ENCODE peak calls at places on chromosome 2, in ten cellular contexts. E is sigmoid colon; O is HFFc6; I is esophagus muscularis mucosa; H is SHP77; G is CD4-positive, alpha-beta memory T cell; T is erythroblast; U is GM03348; N is germinal center; P is NCI-H2081. B is an unnamed sample.

GRCh38 chr2:49162151-49162550 is 7.8 kb upstream of the FSHR start:
- DNase-seq in E (no peak), O (no peak), I (no peak), H (no peak), G (no peak), T (no peak), U (no peak), N (no peak), P (no peak), B (no peak)

GRCh38 chr2:5695641-5696350 is 3.6 kb downstream of the SOX11 start:
- DNase-seq in E (no peak), O (no peak), I (peak; percentile 62), H (peak; percentile 49), G (no peak), T (no peak), U (peak; percentile 8), N (no peak), P (peak; percentile 50), B (no peak)

GRCh38 chr2:100446696-100447095 is 23.6 kb upstream of the NMS start:
- DNase-seq in E (no peak), O (no peak), I (no peak), H (no peak), G (no peak), T (no peak), U (no peak), N (no peak), P (no peak), B (no peak)

GRCh38 chr2:88545118-88545517 is 82.1 kb downstream of the EIF2AK3 start:
- DNase-seq in E (no peak), O (peak; percentile 37), I (peak; percentile 78), H (no peak), G (no peak), T (peak; percentile 35), U (peak; percentile 31), N (no peak), P (no peak), B (peak; percentile 50)

GRCh38 chr2:55364189-55365055 is 55.2 kb downstream of the CCDC88A start:
- DNase-seq in E (peak; percentile 79), O (peak; percentile 93), I (no peak), H (no peak), G (no peak), T (peak; percentile 47), U (peak; percentile 80), N (no peak), P (no peak), B (peak; percentile 14)

GRCh38 chr2:172859821-172860707 is 124.4 kb downstream of the RAPGEF4 start:
- DNase-seq in E (no peak), O (no peak), I (no peak), H (peak; percentile 13), G (no peak), T (no peak), U (no peak), N (no peak), P (no peak), B (peak; percentile 8)

GRCh38 chr2:5121677-5122076 is 570.5 kb upstream of the SOX11 start:
- DNase-seq in E (no peak), O (no peak), I (no peak), H (no peak), G (no peak), T (peak; percentile 1), U (no peak), N (no peak), P (no peak), B (no peak)

GRCh38 chr2:181130686-181131085 is 150.3 kb downstream of the UBE2E3 start:
- DNase-seq in E (no peak), O (no peak), I (no peak), H (no peak), G (no peak), T (no peak), U (peak; percentile 16), N (no peak), P (no peak), B (no peak)

GRCh38 chr2:189651284-189651683 is 10.0 kb upstream of the ASNSD1 start:
- DNase-seq in E (no peak), O (no peak), I (no peak), H (no peak), G (no peak), T (no peak), U (no peak), N (no peak), P (no peak), B (no peak)

GRCh38 chr2:138453815-138454214 is 47.8 kb upstream of the SPOPL start:
- DNase-seq in E (no peak), O (no peak), I (no peak), H (no peak), G (no peak), T (no peak), U (no peak), N (no peak), P (no peak), B (no peak)

GRCh38 chr2:1140389-1141003 is 189.8 kb downstream of the SNTG2 start:
- DNase-seq in E (no peak), O (no peak), I (no peak), H (no peak), G (no peak), T (peak; percentile 42), U (peak; percentile 65), N (peak; percentile 46), P (no peak), B (peak; percentile 49)

GRCh38 chr2:230640540-230641011 is 72.1 kb upstream of the CAB39 start:
- DNase-seq in E (no peak), O (peak; percentile 5), I (no peak), H (no peak), G (no peak), T (no peak), U (no peak), N (no peak), P (no peak), B (no peak)

GRCh38 chr2:105421053-105421452 is 22.2 kb upstream of the FHL2 start:
- DNase-seq in E (no peak), O (no peak), I (peak; percentile 70), H (no peak), G (no peak), T (no peak), U (no peak), N (no peak), P (no peak), B (no peak)

GRCh38 chr2:181364492-181365175 is 92.6 kb upstream of the ITGA4 start:
- DNase-seq in E (no peak), O (peak; percentile 25), I (no peak), H (no peak), G (no peak), T (peak; percentile 22), U (peak; percentile 35), N (no peak), P (no peak), B (no peak)

GRCh38 chr2:223214721-223215120 is 162.7 kb downstream of the KCNE4 start:
- DNase-seq in E (no peak), O (no peak), I (no peak), H (no peak), G (no peak), T (no peak), U (no peak), N (no peak), P (no peak), B (no peak)

GRCh38 chr2:124343827-124344498 is 318.9 kb downstream of the CNTNAP5 start:
- DNase-seq in E (no peak), O (no peak), I (no peak), H (no peak), G (no peak), T (no peak), U (no peak), N (no peak), P (no peak), B (no peak)

GRCh38 chr2:80020061-80020460 is 284.5 kb downstream of the LRRTM1 start:
- DNase-seq in E (no peak), O (no peak), I (no peak), H (no peak), G (no peak), T (no peak), U (no peak), N (no peak), P (peak; percentile 62), B (no peak)

GRCh38 chr2:54120950-54121349 is 5.5 kb downstream of the ACYP2 start:
- DNase-seq in E (no peak), O (no peak), I (no peak), H (no peak), G (no peak), T (peak; percentile 6), U (no peak), N (no peak), P (no peak), B (no peak)

GRCh38 chr2:164810843-164811242 is 30.8 kb downstream of the COBLL1 start:
- DNase-seq in E (no peak), O (no peak), I (no peak), H (no peak), G (no peak), T (peak; percentile 56), U (no peak), N (no peak), P (no peak), B (no peak)

GRCh38 chr2:46270384-46270783 is 26.8 kb upstream of the EPAS1 start:
- DNase-seq in E (no peak), O (no peak), I (peak; percentile 50), H (no peak), G (no peak), T (peak; percentile 18), U (peak; percentile 31), N (no peak), P (no peak), B (peak; percentile 45)

GRCh38 chr2:240803191-240803590 is 16.8 kb downstream of the KIF1A start:
- DNase-seq in E (no peak), O (no peak), I (no peak), H (no peak), G (no peak), T (no peak), U (no peak), N (no peak), P (no peak), B (no peak)

GRCh38 chr2:157900203-157900602 is 24.1 kb upstream of the ACVR1 start:
- DNase-seq in E (no peak), O (no peak), I (no peak), H (no peak), G (no peak), T (no peak), U (no peak), N (no peak), P (no peak), B (no peak)

GRCh38 chr2:237996041-237996593 is 29.3 kb downstream of the UBE2F start:
- DNase-seq in E (no peak), O (peak; percentile 66), I (no peak), H (no peak), G (no peak), T (peak; percentile 39), U (peak; percentile 28), N (no peak), P (no peak), B (peak; percentile 49)

GRCh38 chr2:128768066-128768465 is 449.4 kb upstream of the HS6ST1 start:
- DNase-seq in E (no peak), O (no peak), I (no peak), H (no peak), G (no peak), T (no peak), U (no peak), N (no peak), P (no peak), B (no peak)

GRCh38 chr2:122755281-122755780 is 999.9 kb downstream of the TSN start:
- DNase-seq in E (no peak), O (no peak), I (no peak), H (no peak), G (no peak), T (no peak), U (no peak), N (no peak), P (no peak), B (no peak)

GRCh38 chr2:47984041-47984440 is 77.7 kb upstream of the FBXO11 start:
- DNase-seq in E (no peak), O (no peak), I (no peak), H (no peak), G (no peak), T (no peak), U (peak; percentile 3), N (no peak), P (no peak), B (no peak)

B was measured in HTR-8/SVneo.